ENCODE peak calls at places on chromosomes 5 and 9, in nine cellular contexts. L, F, W, G, H, B, A, S and Q are unnamed samples.

GRCh38 chr9:38423939-38424843 is at the start of gene IGFBPL1:
- DNase-seq in L (no peak), F (peak), W (no peak), G (no peak), H (no peak), B (no peak), A (no peak), S (peak), Q (no peak)

GRCh38 chr9:23829580-23830458 is 3.8 kb upstream of the ELAVL2 start:
- DNase-seq in L (no peak), F (peak), W (no peak), G (no peak), H (peak), B (no peak), A (no peak), S (peak), Q (no peak)

GRCh38 chr9:124248066-124248465 is 9.7 kb upstream of the NEK6 start:
- DNase-seq in L (no peak), F (no peak), W (no peak), G (no peak), H (no peak), B (no peak), A (peak), S (no peak), Q (no peak)

GRCh38 chr5:38099205-38100144 is 158.9 kb upstream of the EGFLAM start:
- DNase-seq in L (no peak), F (no peak), W (no peak), G (no peak), H (no peak), B (no peak), A (no peak), S (no peak), Q (no peak)

GRCh38 chr9:76213751-76214150 is 180.5 kb downstream of the RFK start:
- DNase-seq in L (no peak), F (no peak), W (no peak), G (no peak), H (no peak), B (no peak), A (no peak), S (no peak), Q (no peak)

GRCh38 chr9:17063535-17064135 is 71.2 kb upstream of the CNTLN start:
- DNase-seq in L (no peak), F (no peak), W (no peak), G (peak), H (peak), B (no peak), A (no peak), S (peak), Q (no peak)

GRCh38 chr5:127950707-127951356 is 132.7 kb upstream of the SLC12A2 start:
- DNase-seq in L (no peak), F (no peak), W (no peak), G (no peak), H (peak), B (no peak), A (no peak), S (no peak), Q (no peak)

GRCh38 chr5:150598046-150598445 is 42.4 kb upstream of the SYNPO start:
- DNase-seq in L (no peak), F (no peak), W (no peak), G (no peak), H (no peak), B (no peak), A (no peak), S (no peak), Q (no peak)

GRCh38 chr5:25763781-25764180 is 1119.0 kb upstream of the CDH10 start:
- DNase-seq in L (no peak), F (no peak), W (no peak), G (no peak), H (no peak), B (no peak), A (no peak), S (no peak), Q (no peak)

GRCh38 chr5:125317546-125317995 is 571.1 kb upstream of the ZNF608 start:
- DNase-seq in L (no peak), F (no peak), W (no peak), G (no peak), H (no peak), B (no peak), A (no peak), S (no peak), Q (no peak)

GRCh38 chr5:92562065-92562464 is 1019.0 kb downstream of the NR2F1-AS1 start:
- DNase-seq in L (no peak), F (no peak), W (no peak), G (no peak), H (no peak), B (no peak), A (no peak), S (no peak), Q (no peak)

GRCh38 chr9:96009223-96009602 is 133.7 kb downstream of the ERCC6L2 start:
- DNase-seq in L (no peak), F (no peak), W (no peak), G (no peak), H (no peak), B (no peak), A (no peak), S (no peak), Q (no peak)

GRCh38 chr5:160649304-160649703 is 202.7 kb downstream of the ATP10B start:
- DNase-seq in L (peak), F (no peak), W (no peak), G (no peak), H (peak), B (no peak), A (no peak), S (peak), Q (no peak)

GRCh38 chr5:6708814-6709213 is 4.4 kb upstream of the TENT4A start:
- DNase-seq in L (no peak), F (no peak), W (no peak), G (no peak), H (no peak), B (no peak), A (no peak), S (no peak), Q (no peak)

GRCh38 chr5:78360674-78361225 is 333 bp downstream of the SCAMP1 start:
- DNase-seq in L (peak), F (peak), W (no peak), G (peak), H (no peak), B (peak), A (peak), S (no peak), Q (peak)

GRCh38 chr5:106306313-106307028 is 1364.3 kb downstream of the EFNA5 start:
- DNase-seq in L (no peak), F (no peak), W (no peak), G (no peak), H (no peak), B (no peak), A (no peak), S (no peak), Q (no peak)

GRCh38 chr9:130483281-130483949 is 38.7 kb downstream of the ASS1 start:
- DNase-seq in L (no peak), F (no peak), W (no peak), G (no peak), H (no peak), B (no peak), A (no peak), S (no peak), Q (no peak)

GRCh38 chr5:126857472-126858410 is 80.8 kb downstream of the LMNB1 start:
- DNase-seq in L (no peak), F (no peak), W (no peak), G (no peak), H (no peak), B (peak), A (no peak), S (no peak), Q (no peak)

GRCh38 chr5:126854526-126855110 is 77.7 kb downstream of the LMNB1 start:
- DNase-seq in L (no peak), F (no peak), W (no peak), G (no peak), H (no peak), B (no peak), A (no peak), S (no peak), Q (no peak)

GRCh38 chr5:126855266-126855665 is 78.3 kb downstream of the LMNB1 start:
- DNase-seq in L (no peak), F (peak), W (no peak), G (no peak), H (no peak), B (no peak), A (no peak), S (no peak), Q (no peak)

GRCh38 chr5:126863402-126863801 is 86.5 kb downstream of the LMNB1 start:
- DNase-seq in L (no peak), F (no peak), W (no peak), G (no peak), H (no peak), B (no peak), A (no peak), S (no peak), Q (no peak)

GRCh38 chr5:126858441-126858840 is 81.5 kb downstream of the LMNB1 start:
- DNase-seq in L (no peak), F (no peak), W (no peak), G (no peak), H (no peak), B (no peak), A (no peak), S (no peak), Q (no peak)
- TF ChIP-seq CTCF in L (no peak), F (no peak), W (no peak), G (no peak), H (no peak), B (no peak), A (no peak), S (no peak), Q (no peak)

GRCh38 chr5:21654-22233 is 70.2 kb upstream of the PLEKHG4B start:
- DNase-seq in L (no peak), F (no peak), W (no peak), G (no peak), H (peak), B (no peak), A (no peak), S (no peak), Q (no peak)
- TF ChIP-seq CTCF in L (peak), F (no peak), W (peak), G (no peak), H (peak), B (no peak), A (no peak), S (peak), Q (no peak)

GRCh38 chr5:137888489-137888874 is 775 bp upstream of the PKD2L2 start:
- DNase-seq in L (no peak), F (no peak), W (no peak), G (no peak), H (no peak), B (no peak), A (no peak), S (no peak), Q (no peak)

GRCh38 chr5:137894586-137894985 is 5.3 kb downstream of the PKD2L2 start:
- DNase-seq in L (no peak), F (no peak), W (no peak), G (no peak), H (no peak), B (no peak), A (no peak), S (no peak), Q (no peak)

GRCh38 chr5:137888875-137889759 is at the start of gene PKD2L2:
- DNase-seq in L (peak), F (no peak), W (peak), G (peak), H (peak), B (peak), A (peak), S (peak), Q (peak)

GRCh38 chr5:137890850-137891249 is 1.6 kb downstream of the PKD2L2 start:
- DNase-seq in L (no peak), F (no peak), W (no peak), G (no peak), H (peak), B (no peak), A (no peak), S (no peak), Q (no peak)

GRCh38 chr5:137891849-137892248 is 2.6 kb downstream of the PKD2L2 start:
- DNase-seq in L (no peak), F (no peak), W (no peak), G (no peak), H (no peak), B (no peak), A (no peak), S (no peak), Q (no peak)
- TF ChIP-seq CTCF in L (no peak), F (peak), W (no peak), G (no peak), H (no peak), B (no peak), A (peak), S (peak), Q (no peak)

GRCh38 chr9:12889402-12890106 is 114.7 kb downstream of the LURAP1L start:
- DNase-seq in L (no peak), F (no peak), W (no peak), G (no peak), H (no peak), B (no peak), A (no peak), S (no peak), Q (no peak)

GRCh38 chr9:12882430-12882829 is 107.6 kb downstream of the LURAP1L start:
- DNase-seq in L (no peak), F (no peak), W (peak), G (no peak), H (no peak), B (no peak), A (no peak), S (no peak), Q (no peak)

GRCh38 chr9:12880406-12881016 is 105.7 kb downstream of the LURAP1L start:
- DNase-seq in L (no peak), F (no peak), W (no peak), G (no peak), H (no peak), B (no peak), A (no peak), S (no peak), Q (no peak)

GRCh38 chr9:12884736-12885395 is 110.0 kb downstream of the LURAP1L start:
- DNase-seq in L (no peak), F (no peak), W (peak), G (no peak), H (peak), B (no peak), A (no peak), S (peak), Q (no peak)
- TF ChIP-seq CTCF in L (peak), F (no peak), W (peak), G (peak), H (peak), B (peak), A (peak), S (peak), Q (no peak)

DNA sequence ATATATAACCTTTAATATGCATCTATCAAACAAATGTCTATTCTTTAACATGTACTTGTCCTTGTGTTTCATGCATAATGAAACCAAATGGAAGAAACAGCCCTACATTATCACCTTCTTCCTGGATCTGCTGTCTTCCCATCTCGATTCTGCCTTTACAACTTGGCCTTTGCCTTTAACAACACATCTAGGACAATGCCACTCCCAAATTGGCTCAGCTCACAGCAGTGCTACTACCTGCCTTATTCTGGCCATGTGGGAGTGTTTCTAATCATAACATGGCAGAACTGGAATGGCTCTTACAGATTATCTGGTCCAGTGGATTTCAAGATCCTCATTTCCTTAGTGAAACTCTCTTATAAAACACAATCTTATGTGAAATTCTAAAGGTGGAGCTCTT is 176.5 kb downstream of the CARTPT start:
- DNase-seq in L (peak), F (no peak), W (no peak), G (no peak), H (no peak), B (no peak), A (no peak), S (no peak), Q (no peak)
- TF ChIP-seq CTCF in L (no peak), F (no peak), W (no peak), G (no peak), H (no peak), B (no peak), A (no peak), S (no peak), Q (no peak)

DNA sequence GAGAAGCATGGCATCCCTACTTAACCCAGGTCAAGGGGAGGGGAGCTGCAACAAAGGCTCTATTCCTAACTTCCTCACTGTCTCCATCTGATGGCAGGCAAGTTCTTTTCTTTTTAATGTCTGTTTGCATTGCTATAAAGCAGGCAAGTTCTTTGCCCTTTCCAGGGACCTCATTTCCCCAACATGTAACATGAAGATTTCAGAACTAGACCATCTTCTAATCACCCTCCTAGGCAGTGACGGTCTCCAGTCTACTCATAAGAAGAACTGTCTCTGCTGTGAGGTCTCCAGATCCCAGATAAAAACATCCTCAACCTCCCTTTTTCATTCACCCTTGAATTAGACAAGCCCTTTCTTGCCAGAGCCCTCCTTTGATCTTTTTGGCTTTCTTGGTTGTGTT is 42.1 kb downstream of the PPP1R2B start:
- DNase-seq in L (no peak), F (no peak), W (no peak), G (no peak), H (peak), B (no peak), A (no peak), S (no peak), Q (no peak)
- TF ChIP-seq CTCF in L (no peak), F (no peak), W (no peak), G (no peak), H (no peak), B (no peak), A (no peak), S (no peak), Q (no peak)

GRCh38 chr5:18314192-18314778 is 680.0 kb downstream of the TAF11L14 start:
- DNase-seq in L (no peak), F (no peak), W (no peak), G (no peak), H (peak), B (no peak), A (no peak), S (peak), Q (no peak)
- TF ChIP-seq CTCF in L (peak), F (peak), W (peak), G (peak), H (peak), B (no peak), A (peak), S (peak), Q (no peak)

DNA sequence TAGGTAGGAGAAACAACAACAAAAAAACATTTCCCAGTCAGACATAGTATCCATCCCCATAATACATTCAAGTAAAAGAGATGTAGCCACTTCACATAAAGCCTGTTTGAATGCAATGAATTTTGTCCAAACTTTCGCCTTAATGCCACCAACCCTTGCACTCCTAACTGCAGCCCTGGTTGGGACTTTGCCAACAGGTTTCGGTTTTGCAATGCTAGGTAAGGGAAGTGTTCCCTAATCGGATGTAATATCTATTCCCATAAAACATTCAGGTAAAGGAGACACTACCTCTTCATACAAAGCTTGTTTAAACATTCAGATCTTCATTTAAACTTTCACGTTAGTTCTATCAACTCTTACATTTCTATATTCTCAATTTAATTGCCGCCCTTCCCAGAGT is 336.1 kb downstream of the DRD1 start:
- DNase-seq in L (no peak), F (no peak), W (no peak), G (no peak), H (no peak), B (no peak), A (no peak), S (no peak), Q (no peak)
- TF ChIP-seq CTCF in L (no peak), F (no peak), W (no peak), G (no peak), H (no peak), B (no peak), A (no peak), S (no peak), Q (no peak)

DNA sequence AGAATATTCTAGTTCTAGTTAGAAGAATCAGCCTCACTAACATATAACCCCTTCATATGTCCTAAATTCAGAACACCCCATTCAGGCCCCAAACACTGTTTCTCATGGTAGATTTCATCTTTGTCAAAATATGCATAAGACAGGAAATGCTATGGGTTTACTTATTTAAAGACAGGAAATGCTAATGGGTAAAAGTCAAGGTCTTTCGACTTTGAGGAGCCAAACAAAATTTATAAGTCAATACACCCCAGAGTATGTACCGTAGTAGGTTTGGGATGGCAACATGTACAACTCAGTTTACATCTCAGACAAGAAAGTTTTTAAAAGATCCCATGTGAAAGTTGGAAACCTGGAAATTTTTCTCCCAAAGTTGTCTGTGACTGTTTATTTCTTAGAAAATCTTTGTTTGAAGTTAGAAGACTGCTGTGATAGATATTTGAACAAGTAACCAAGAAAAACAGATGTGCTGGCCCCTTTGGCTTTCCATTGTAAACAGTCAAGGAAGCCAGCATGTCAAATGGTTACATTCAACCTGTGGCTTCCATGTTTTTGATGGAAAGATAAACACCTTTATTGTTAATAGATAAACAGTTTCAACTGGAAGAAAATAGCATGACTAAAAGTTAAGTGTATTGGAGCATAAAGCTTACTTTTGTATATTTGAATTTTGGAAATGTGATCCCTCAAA is 102.2 kb downstream of the INIP start:
- DNase-seq in L (no peak), F (no peak), W (no peak), G (no peak), H (no peak), B (no peak), A (no peak), S (no peak), Q (no peak)
- TF ChIP-seq CTCF in L (no peak), F (no peak), W (no peak), G (no peak), H (no peak), B (no peak), A (no peak), S (no peak), Q (no peak)